ENCODE peak calls at places on chromosomes 6 and 20, in ten cellular contexts. V, M, D, T, C, X, K, N, W and F are unnamed samples.

GRCh38 chr20:44247676-44248419 is 740 bp downstream of the GDAP1L1 start:
- DNase-seq in V (peak; percentile 55), M (peak; percentile 76), D (no peak), T (peak; percentile 89), C (no peak), X (no peak), K (no peak), N (peak; percentile 72), W (peak; percentile 46), F (peak; percentile 84)

GRCh38 chr20:32203556-32204484 is 3.7 kb downstream of the PLAGL2 start:
- DNase-seq in V (peak; percentile 77), M (no peak), D (no peak), T (no peak), C (no peak), X (no peak), K (no peak), N (no peak), W (peak; percentile 81), F (no peak)

GRCh38 chr6:166046982-166047381 is 120.7 kb downstream of the TBXT start:
- DNase-seq in V (no peak), M (no peak), D (no peak), T (no peak), C (no peak), X (no peak), K (no peak), N (no peak), W (no peak), F (no peak)

GRCh38 chr6:14984454-14984853 is 261.4 kb upstream of the JARID2 start:
- DNase-seq in V (no peak), M (peak; percentile 20), D (peak; percentile 70), T (no peak), C (no peak), X (no peak), K (no peak), N (peak; percentile 72), W (no peak), F (no peak)

GRCh38 chr6:169252805-169253189 is 849 bp downstream of the THBS2 start:
- DNase-seq in V (no peak), M (peak; percentile 89), D (no peak), T (no peak), C (no peak), X (no peak), K (no peak), N (peak; percentile 23), W (no peak), F (no peak)

GRCh38 chr6:21019614-21020013 is 485.4 kb downstream of the CDKAL1 start:
- DNase-seq in V (no peak), M (no peak), D (no peak), T (no peak), C (no peak), X (no peak), K (no peak), N (no peak), W (no peak), F (no peak)

GRCh38 chr20:61752576-61752975 is 313.1 kb downstream of the TAF4 start:
- DNase-seq in V (no peak), M (no peak), D (no peak), T (no peak), C (no peak), X (no peak), K (no peak), N (no peak), W (no peak), F (no peak)

GRCh38 chr6:144134737-144135136 is 15.6 kb upstream of the STX11 start:
- DNase-seq in V (no peak), M (no peak), D (no peak), T (no peak), C (no peak), X (no peak), K (no peak), N (no peak), W (no peak), F (no peak)

GRCh38 chr6:158939255-158940170 is 60.5 kb downstream of the RSPH3 start:
- DNase-seq in V (no peak), M (no peak), D (peak; percentile 68), T (no peak), C (peak; percentile 7), X (no peak), K (no peak), N (peak; percentile 74), W (no peak), F (no peak)

GRCh38 chr20:46945465-46945864 is 50.8 kb downstream of the EYA2 start:
- DNase-seq in V (no peak), M (no peak), D (no peak), T (no peak), C (no peak), X (no peak), K (no peak), N (peak; percentile 94), W (no peak), F (peak; percentile 66)

GRCh38 chr6:63634630-63635029 is 972 bp upstream of the PHF3 start:
- DNase-seq in V (no peak), M (no peak), D (no peak), T (no peak), C (no peak), X (no peak), K (no peak), N (peak; percentile 22), W (no peak), F (no peak)

GRCh38 chr20:51492167-51493092 is 50.1 kb downstream of the NFATC2 start:
- DNase-seq in V (no peak), M (no peak), D (peak; percentile 85), T (peak; percentile 52), C (no peak), X (no peak), K (no peak), N (peak; percentile 60), W (no peak), F (no peak)

GRCh38 chr20:16801919-16802651 is 53.9 kb downstream of the OTOR start:
- DNase-seq in V (peak; percentile 71), M (peak; percentile 83), D (peak; percentile 74), T (peak; percentile 82), C (peak; percentile 28), X (peak; percentile 56), K (no peak), N (peak; percentile 62), W (peak; percentile 53), F (peak; percentile 47)

GRCh38 chr20:32943490-32944052 is 60.7 kb downstream of the SUN5 start:
- DNase-seq in V (no peak), M (no peak), D (no peak), T (no peak), C (no peak), X (no peak), K (no peak), N (no peak), W (no peak), F (no peak)

GRCh38 chr20:7637184-7637583 is 303.1 kb downstream of the HAO1 start:
- DNase-seq in V (no peak), M (no peak), D (no peak), T (no peak), C (no peak), X (no peak), K (no peak), N (no peak), W (no peak), F (no peak)

GRCh38 chr6:119602215-119603178 is 252.9 kb upstream of the MAN1A1 start:
- DNase-seq in V (no peak), M (no peak), D (no peak), T (no peak), C (no peak), X (no peak), K (no peak), N (no peak), W (no peak), F (no peak)

GRCh38 chr6:80543598-80544181 is 437.2 kb downstream of the BCKDHB start:
- DNase-seq in V (no peak), M (no peak), D (no peak), T (no peak), C (no peak), X (no peak), K (no peak), N (no peak), W (no peak), F (no peak)

GRCh38 chr20:48831702-48832422 is 4.1 kb upstream of the PREX1 start:
- DNase-seq in V (no peak), M (no peak), D (no peak), T (no peak), C (no peak), X (no peak), K (peak; percentile 58), N (peak; percentile 34), W (no peak), F (no peak)

GRCh38 chr20:54933212-54933904 is 458.0 kb downstream of the DOK5 start:
- DNase-seq in V (no peak), M (no peak), D (no peak), T (no peak), C (no peak), X (no peak), K (no peak), N (no peak), W (no peak), F (no peak)